ENCODE peak calls at places on chromosome 21, in eight cellular contexts. U is heart left ventricle, T is stomach, C is HCT116, H is HepG2, N is testis, G is Peyer's patch, Q is ovary. E is an unnamed sample.

GRCh38 chr21:35637431-35637830 is 422.9 kb downstream of the SETD4 start:
- DNase-seq in H (no peak), Q (no peak), T (peak), G (no peak), C (no peak), N (peak), U (no peak), E (no peak)

GRCh38 chr21:44444286-44444931 is 10.9 kb upstream of the LRRC3 start:
- DNase-seq in G (no peak), U (no peak), C (peak), Q (peak), T (no peak), N (no peak), H (peak), E (no peak)

GRCh38 chr21:14766241-14766640 is 220.1 kb upstream of the SAMSN1 start:
- DNase-seq in Q (no peak), N (no peak), C (peak), U (no peak), T (no peak), G (no peak), H (peak), E (no peak)

GRCh38 chr21:31531967-31532366 is 127.5 kb upstream of the SOD1 start:
- DNase-seq in Q (no peak), T (no peak), N (no peak), H (no peak), G (no peak), C (no peak), U (no peak), E (no peak)

GRCh38 chr21:44947111-44947929 is 7.5 kb downstream of the SLX9 start:
- DNase-seq in N (no peak), G (no peak), H (no peak), Q (no peak), U (peak), T (no peak), C (no peak), E (no peak)

GRCh38 chr21:23853796-23854379 is 1753.4 kb downstream of the MRPL39 start:
- DNase-seq in H (no peak), Q (no peak), C (no peak), T (no peak), G (no peak), N (peak), U (no peak), E (no peak)

GRCh38 chr21:33289199-33289819 is 23.1 kb downstream of the IL10RB start:
- DNase-seq in G (no peak), C (no peak), U (no peak), H (no peak), T (no peak), Q (no peak), N (no peak), E (no peak)

GRCh38 chr21:44477131-44477530 is 21.8 kb downstream of the LRRC3 start:
- DNase-seq in N (no peak), G (no peak), C (no peak), T (no peak), Q (no peak), H (no peak), U (no peak), E (no peak)

GRCh38 chr21:34073032-34073748 is at the start of the genes MRPS6 and SLC5A3:
- DNase-seq in U (peak), Q (peak), G (peak), C (peak), H (peak), T (peak), N (peak), E (peak)

GRCh38 chr21:19981938-19982337 is 1016.3 kb upstream of the NCAM2 start:
- DNase-seq in H (no peak), C (no peak), T (no peak), G (no peak), N (no peak), U (no peak), Q (no peak), E (no peak)

GRCh38 chr21:43598416-43599120 is 60.7 kb downstream of the HSF2BP start:
- DNase-seq in H (no peak), N (no peak), T (no peak), C (no peak), Q (no peak), U (no peak), G (no peak), E (no peak)

GRCh38 chr21:14737922-14738321 is 191.8 kb upstream of the SAMSN1 start:
- DNase-seq in H (peak), U (peak), Q (no peak), C (peak), N (peak), T (peak), G (peak), E (no peak)

GRCh38 chr21:44887126-44887806 is 13.8 kb upstream of the PTTG1IP start:
- DNase-seq in U (no peak), G (no peak), H (no peak), N (no peak), Q (no peak), C (no peak), T (no peak), E (no peak)

GRCh38 chr21:43740497-43741156 is 21.7 kb downstream of the PDXK start:
- DNase-seq in C (no peak), U (no peak), H (no peak), G (no peak), T (peak), N (peak), Q (peak), E (no peak)

GRCh38 chr21:34574984-34575529 is 39.9 kb downstream of the RCAN1 start:
- DNase-seq in T (no peak), H (no peak), Q (no peak), U (no peak), N (no peak), C (no peak), G (no peak), E (no peak)

GRCh38 chr21:31630062-31630711 is 29.3 kb upstream of the SOD1 start:
- DNase-seq in N (no peak), G (no peak), U (no peak), Q (no peak), H (peak), C (peak), T (peak), E (no peak)

GRCh38 chr21:44846485-44847260 is 26.8 kb downstream of the PTTG1IP start:
- DNase-seq in C (no peak), Q (peak), N (peak), G (peak), T (peak), H (peak), U (peak), E (no peak)

GRCh38 chr21:32137266-32137665 is 141.6 kb downstream of the MIS18A start:
- DNase-seq in Q (no peak), U (no peak), G (no peak), C (no peak), T (no peak), H (no peak), N (no peak), E (no peak)

GRCh38 chr21:31560479-31560878 is 99.0 kb upstream of the SOD1 start:
- DNase-seq in N (no peak), Q (no peak), G (no peak), C (no peak), U (no peak), T (no peak), H (no peak), E (no peak)

GRCh38 chr21:31593161-31593560 is 66.3 kb upstream of the SOD1 start:
- DNase-seq in Q (no peak), T (no peak), C (no peak), H (no peak), U (no peak), N (no peak), G (no peak), E (no peak)

GRCh38 chr21:30590297-30590696 is at the start of gene KRTAP22-2:
- DNase-seq in C (no peak), H (no peak), U (no peak), N (no peak), T (no peak), G (no peak), Q (no peak), E (no peak)

GRCh38 chr21:34582506-34583150 is 32.3 kb downstream of the RCAN1 start:
- DNase-seq in C (no peak), Q (no peak), U (peak), T (no peak), N (peak), G (no peak), H (peak), E (no peak)

GRCh38 chr21:27448960-27449359 is 482.1 kb upstream of the ADAMTS5 start:
- DNase-seq in C (no peak), H (no peak), T (no peak), U (peak), Q (peak), G (no peak), N (no peak), E (no peak)

GRCh38 chr21:14533555-14534400 is 12.3 kb downstream of the SAMSN1 start:
- DNase-seq in T (no peak), N (no peak), H (no peak), G (no peak), C (peak), Q (no peak), U (no peak), E (no peak)

GRCh38 chr21:24225432-24225831 is 1381.8 kb downstream of the MRPL39 start:
- DNase-seq in T (no peak), Q (no peak), C (no peak), U (no peak), N (no peak), G (no peak), H (no peak), E (no peak)

GRCh38 chr21:26972131-26972707 is 5.3 kb upstream of the ADAMTS5 start:
- DNase-seq in C (no peak), T (no peak), H (no peak), G (no peak), U (no peak), N (no peak), Q (no peak), E (no peak)

GRCh38 chr21:39676054-39676771 is 63.5 kb downstream of the B3GALT5 start:
- DNase-seq in H (peak), N (no peak), Q (no peak), C (no peak), G (no peak), U (peak), T (no peak), E (no peak)

GRCh38 chr21:31688603-31689368 is 29.3 kb downstream of the SOD1 start:
- DNase-seq in U (no peak), N (no peak), T (no peak), H (no peak), C (no peak), G (no peak), Q (no peak), E (no peak)

GRCh38 chr21:37502947-37503346 is 136.4 kb downstream of the DYRK1A start:
- DNase-seq in H (no peak), Q (no peak), N (no peak), U (no peak), C (no peak), G (no peak), T (no peak), E (no peak)

GRCh38 chr21:37498664-37499063 is 132.1 kb downstream of the DYRK1A start:
- DNase-seq in U (no peak), G (no peak), H (no peak), N (no peak), Q (no peak), T (no peak), C (no peak), E (no peak)

GRCh38 chr21:37496972-37497371 is 130.4 kb downstream of the DYRK1A start:
- DNase-seq in C (no peak), Q (no peak), U (no peak), G (no peak), H (no peak), T (no peak), N (no peak), E (no peak)
- TF ChIP-seq CTCF in C (peak), Q (no peak), U (no peak), G (peak), H (no peak), T (peak), N (peak), E (peak)

DNA sequence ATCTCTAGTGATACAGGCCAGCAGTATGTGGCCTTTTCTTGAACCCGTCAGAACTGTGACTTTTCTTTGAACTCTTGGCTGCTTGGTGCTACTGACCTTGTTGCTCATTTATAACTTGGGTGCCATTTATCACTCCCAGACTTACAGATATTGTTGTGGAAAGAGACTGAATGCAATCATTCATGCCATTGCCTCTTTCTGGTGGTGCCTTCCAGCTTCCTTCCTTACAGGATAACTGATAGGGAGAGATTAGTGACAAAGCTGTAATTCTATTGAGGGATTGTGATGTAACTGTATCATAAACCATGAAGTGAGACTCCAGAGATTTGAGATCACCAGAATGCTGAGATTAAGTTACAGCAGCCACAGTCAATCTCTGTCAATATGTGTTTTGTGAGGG is 256.5 kb downstream of the USP25 start:
- DNase-seq in C (no peak), U (no peak), Q (no peak), G (no peak), T (no peak), N (no peak), H (no peak), E (no peak)
- TF ChIP-seq POLR2A in C (no peak), U (no peak), Q (no peak), G (no peak), T (no peak), N (no peak), H (no peak), E (no peak)

GRCh38 chr21:42390193-42390592 is 5.7 kb downstream of the TMPRSS3 start:
- DNase-seq in G (no peak), T (no peak), N (no peak), C (no peak), Q (no peak), H (no peak), U (no peak), E (no peak)
- TF ChIP-seq CTCF in G (no peak), T (no peak), N (no peak), C (no peak), Q (no peak), H (no peak), U (no peak), E (no peak)

GRCh38 chr21:25586242-25586805 is 21.0 kb downstream of the MRPL39 start:
- DNase-seq in N (no peak), U (no peak), Q (no peak), G (no peak), T (no peak), C (no peak), H (no peak), E (no peak)
- TF ChIP-seq POLR2A in N (no peak), U (no peak), Q (no peak), G (no peak), T (no peak), C (no peak), H (no peak), E (no peak)

DNA sequence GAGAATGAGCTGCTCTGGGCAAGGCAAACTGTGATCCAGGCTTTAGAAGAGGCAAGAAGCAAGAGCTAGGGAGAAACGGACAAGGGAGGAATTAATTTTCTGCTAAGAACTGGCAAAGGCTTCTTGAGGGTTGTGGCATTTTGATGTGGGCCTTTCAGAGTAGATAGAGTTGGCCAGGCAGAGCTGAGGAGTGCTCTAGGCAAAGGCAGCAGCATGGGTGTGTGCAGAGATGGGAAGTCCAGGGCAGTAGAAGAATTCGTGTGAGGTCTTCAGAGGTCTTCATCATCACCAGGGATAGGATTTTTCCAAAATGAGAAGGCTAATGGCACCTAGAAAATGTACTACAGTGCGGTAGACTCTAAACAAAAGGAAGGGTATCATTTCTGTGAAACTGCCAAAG is 237.8 kb downstream of the LTN1 start:
- DNase-seq in G (no peak), U (no peak), N (no peak), H (no peak), C (no peak), Q (no peak), T (no peak), E (no peak)
- TF ChIP-seq CTCF in G (no peak), U (no peak), N (no peak), H (no peak), C (no peak), Q (no peak), T (no peak), E (no peak)

GRCh38 chr21:38631171-38631570 is 132.9 kb upstream of the ERG start:
- DNase-seq in G (no peak), N (no peak), U (no peak), H (no peak), C (no peak), Q (no peak), T (no peak), E (no peak)
- TF ChIP-seq POLR2A in G (no peak), N (no peak), U (no peak), H (no peak), C (no peak), Q (no peak), T (no peak), E (no peak)

GRCh38 chr21:21232320-21232719 is 234.1 kb downstream of the NCAM2 start:
- DNase-seq in N (peak), C (no peak), H (no peak), T (no peak), Q (no peak), U (no peak), G (no peak), E (no peak)
- TF ChIP-seq CTCF in N (peak), C (no peak), H (no peak), T (no peak), Q (no peak), U (peak), G (no peak), E (no peak)

GRCh38 chr21:46250146-46250725 is 21.7 kb upstream of the LSS start:
- DNase-seq in U (no peak), H (no peak), N (no peak), Q (no peak), T (no peak), G (no peak), C (no peak), E (no peak)
- TF ChIP-seq POLR2A in U (no peak), H (no peak), N (no peak), Q (no peak), T (no peak), G (no peak), C (no peak), E (no peak)

E was measured in esophagus squamous epithelium.